ENCODE peak calls at places on chromosomes 7 and 10, in four cellular contexts. M is activated naive CD4-positive, alpha-beta T cell treated with Interleukin-2 at 50 U/mL for 16 hours; E is amniotic epithelial cell; V is EH. B is an unnamed sample.

GRCh38 chr10:84089162-84089561 is 50.1 kb upstream of the GHITM start:
- DNase-seq in E (no peak), M (no peak), V (no peak), B (no peak)

GRCh38 chr7:98869374-98870070 is at the start of gene TMEM130:
- DNase-seq in M (peak), E (no peak), V (no peak), B (no peak)

GRCh38 chr10:70729763-70730357 is 55.3 kb downstream of the TBATA start:
- DNase-seq in M (no peak), V (no peak), E (no peak), B (no peak)

GRCh38 chr7:434891-435486 is 84.7 kb downstream of the PDGFA start:
- DNase-seq in E (no peak), V (no peak), M (no peak), B (no peak)

GRCh38 chr10:16967000-16967865 is 150.0 kb upstream of the RSU1 start:
- DNase-seq in E (peak), V (peak), M (peak), B (peak)

GRCh38 chr7:101620991-101621390 is 8.1 kb downstream of the MYL10 start:
- DNase-seq in E (no peak), M (no peak), V (no peak), B (no peak)

GRCh38 chr7:146090023-146090645 is 26.5 kb upstream of the CNTNAP2 start:
- DNase-seq in V (peak), E (peak), M (no peak), B (no peak)

GRCh38 chr7:2108501-2109250 is 124.1 kb downstream of the MAD1L1 start:
- DNase-seq in E (no peak), V (no peak), M (no peak), B (no peak)

GRCh38 chr7:77565917-77566316 is 28.8 kb downstream of the PTPN12 start:
- DNase-seq in E (peak), M (no peak), V (peak), B (peak)

GRCh38 chr7:141225916-141226618 is 152.2 kb downstream of the TMEM178B start:
- DNase-seq in V (no peak), M (no peak), E (no peak), B (no peak)

GRCh38 chr7:121273467-121274167 is 55.2 kb upstream of the WNT16 start:
- DNase-seq in M (no peak), E (no peak), V (no peak), B (no peak)

GRCh38 chr10:122012731-122013130 is 23.8 kb downstream of the TACC2 start:
- DNase-seq in E (no peak), V (no peak), M (no peak), B (no peak)

GRCh38 chr7:12709731-12710502 is 22.5 kb downstream of the ARL4A start:
- DNase-seq in E (peak), M (no peak), V (peak), B (peak)

GRCh38 chr7:124765401-124766352 is at the start of gene GPR37:
- DNase-seq in M (peak), E (peak), V (peak), B (peak)

GRCh38 chr7:39741942-39742623 is 118.7 kb downstream of the RALA start:
- DNase-seq in V (no peak), M (peak), E (peak), B (peak)

GRCh38 chr10:630581-631073 is 58.8 kb downstream of the DIP2C start:
- DNase-seq in E (no peak), V (no peak), M (no peak), B (no peak)

GRCh38 chr7:26440253-26440992 is 148.8 kb downstream of the SNX10 start:
- DNase-seq in M (no peak), E (no peak), V (no peak), B (no peak)

GRCh38 chr7:50405246-50405645 is 44.9 kb downstream of the FIGNL1 start:
- DNase-seq in M (no peak), V (no peak), E (no peak), B (no peak)

GRCh38 chr7:54622696-54623309 is 80.6 kb downstream of the VSTM2A start:
- DNase-seq in E (no peak), V (no peak), M (no peak), B (no peak)

B was measured in astrocyte.